ENCODE peak calls at places on chromosomes 6 and 20, in four cellular contexts. One of them, this sample, is unnamed.

GRCh38 chr20:40120827-40121226 is 568.2 kb downstream of the MAFB start:
- DNase-seq in heart left ventricle: no peak
- DNase-seq in retina: no peak
- DNase-seq in pons: no peak
- DNase-seq in this sample: no peak

GRCh38 chr6:39381535-39382140 is 59.1 kb upstream of the KCNK16 start:
- DNase-seq in pons: no peak
- DNase-seq in heart left ventricle: no peak
- DNase-seq in retina: no peak
- DNase-seq in this sample: no peak

GRCh38 chr6:106568518-106568917 is 60.8 kb downstream of the RTN4IP1 start:
- DNase-seq in pons: no peak
- DNase-seq in heart left ventricle: no peak
- DNase-seq in retina: no peak
- DNase-seq in this sample: no peak

GRCh38 chr6:7257521-7258230 is 55.3 kb downstream of the SSR1 start:
- DNase-seq in retina: no peak
- DNase-seq in heart left ventricle: peak; percentile 42
- DNase-seq in pons: no peak
- DNase-seq in this sample: no peak

GRCh38 chr6:63441266-63441956 is 121.6 kb upstream of the LGSN start:
- DNase-seq in pons: no peak
- DNase-seq in retina: no peak
- DNase-seq in heart left ventricle: no peak
- DNase-seq in this sample: no peak

GRCh38 chr6:90131614-90132423 is 164.8 kb downstream of the BACH2 start:
- DNase-seq in heart left ventricle: no peak
- DNase-seq in pons: peak; percentile 28
- DNase-seq in retina: no peak
- DNase-seq in this sample: no peak

GRCh38 chr6:138588805-138589434 is 89.6 kb upstream of the NHSL1 start:
- DNase-seq in heart left ventricle: no peak
- DNase-seq in pons: peak; percentile 82
- DNase-seq in retina: peak; percentile 84
- DNase-seq in this sample: peak; percentile 49

GRCh38 chr6:1464796-1465348 is 75.5 kb downstream of the FOXF2 start:
- DNase-seq in pons: no peak
- DNase-seq in retina: no peak
- DNase-seq in heart left ventricle: no peak
- DNase-seq in this sample: no peak

GRCh38 chr6:81814365-81815109 is 62.1 kb upstream of the TENT5A start:
- DNase-seq in retina: no peak
- DNase-seq in heart left ventricle: no peak
- DNase-seq in pons: peak; percentile 21
- DNase-seq in this sample: no peak

GRCh38 chr6:3035397-3035796 is 32.9 kb upstream of the RIPK1 start:
- DNase-seq in pons: no peak
- DNase-seq in heart left ventricle: no peak
- DNase-seq in retina: no peak
- DNase-seq in this sample: no peak

GRCh38 chr6:150537481-150537880 is 62.2 kb upstream of the PLEKHG1 start:
- DNase-seq in pons: peak; percentile 88
- DNase-seq in retina: no peak
- DNase-seq in heart left ventricle: no peak
- DNase-seq in this sample: no peak

GRCh38 chr20:25058051-25058796 is at the start of gene ACSS1:
- DNase-seq in heart left ventricle: peak; percentile 87
- DNase-seq in pons: peak; percentile 44
- DNase-seq in retina: peak; percentile 69
- DNase-seq in this sample: peak; percentile 69

GRCh38 chr6:81086931-81087330 is 665.5 kb downstream of the TENT5A start:
- DNase-seq in heart left ventricle: no peak
- DNase-seq in pons: no peak
- DNase-seq in retina: no peak
- DNase-seq in this sample: no peak

GRCh38 chr20:54179946-54180345 is 6.2 kb upstream of the CYP24A1 start:
- DNase-seq in retina: no peak
- DNase-seq in pons: no peak
- DNase-seq in heart left ventricle: no peak
- DNase-seq in this sample: no peak

GRCh38 chr6:6723792-6724318 is 135.3 kb downstream of the LY86 start:
- DNase-seq in retina: no peak
- DNase-seq in heart left ventricle: no peak
- DNase-seq in pons: peak; percentile 50
- DNase-seq in this sample: no peak

GRCh38 chr20:11799131-11799800 is 118.4 kb upstream of the BTBD3 start:
- DNase-seq in pons: no peak
- DNase-seq in retina: peak; percentile 23
- DNase-seq in heart left ventricle: no peak
- DNase-seq in this sample: no peak

GRCh38 chr6:129617986-129618385 is 92.0 kb downstream of the ARHGAP18 start:
- DNase-seq in heart left ventricle: no peak
- DNase-seq in retina: no peak
- DNase-seq in pons: no peak
- DNase-seq in this sample: no peak

GRCh38 chr6:139030211-139030530 is 1.6 kb downstream of the ABRACL start:
- DNase-seq in heart left ventricle: no peak
- DNase-seq in pons: no peak
- DNase-seq in retina: no peak
- DNase-seq in this sample: no peak

GRCh38 chr6:128520436-128521301 is at the start of gene PTPRK:
- DNase-seq in heart left ventricle: peak; percentile 96
- DNase-seq in retina: peak; percentile 96
- DNase-seq in pons: peak; percentile 93
- DNase-seq in this sample: peak; percentile 93

GRCh38 chr6:50804283-50804682 is 14.4 kb upstream of the TFAP2B start:
- DNase-seq in retina: no peak
- DNase-seq in pons: no peak
- DNase-seq in heart left ventricle: no peak
- DNase-seq in this sample: no peak

GRCh38 chr20:2167122-2167521 is 65.5 kb downstream of the STK35 start:
- DNase-seq in retina: no peak
- DNase-seq in heart left ventricle: no peak
- DNase-seq in pons: no peak
- DNase-seq in this sample: no peak

GRCh38 chr20:48875914-48876240 is 45.6 kb upstream of the ARFGEF2 start:
- DNase-seq in heart left ventricle: no peak
- DNase-seq in pons: no peak
- DNase-seq in retina: no peak
- DNase-seq in this sample: no peak

GRCh38 chr20:10427060-10427692 is 6.8 kb downstream of the MKKS start:
- DNase-seq in pons: peak; percentile 74
- DNase-seq in retina: peak; percentile 37
- DNase-seq in heart left ventricle: peak; percentile 69
- DNase-seq in this sample: peak; percentile 84

GRCh38 chr6:140812636-140813035 is 1320.1 kb upstream of the GJE1 start:
- DNase-seq in retina: no peak
- DNase-seq in pons: no peak
- DNase-seq in heart left ventricle: no peak
- DNase-seq in this sample: no peak

GRCh38 chr20:38294334-38294592 is 9.7 kb upstream of the BPI start:
- DNase-seq in heart left ventricle: no peak
- DNase-seq in pons: no peak
- DNase-seq in retina: no peak
- DNase-seq in this sample: no peak

GRCh38 chr6:39688494-39688893 is 36.7 kb downstream of the KIF6 start:
- DNase-seq in retina: no peak
- DNase-seq in heart left ventricle: no peak
- DNase-seq in pons: no peak
- DNase-seq in this sample: no peak

GRCh38 chr20:61877331-61877730 is 188.3 kb downstream of the TAF4 start:
- DNase-seq in pons: no peak
- DNase-seq in heart left ventricle: no peak
- DNase-seq in retina: no peak
- DNase-seq in this sample: no peak

GRCh38 chr20:31846793-31847138 is 1.4 kb upstream of the FOXS1 start:
- DNase-seq in retina: no peak
- DNase-seq in pons: no peak
- DNase-seq in heart left ventricle: no peak
- DNase-seq in this sample: no peak

GRCh38 chr20:54218470-54218869 is 10.6 kb downstream of the PFDN4 start:
- DNase-seq in retina: no peak
- DNase-seq in pons: no peak
- DNase-seq in heart left ventricle: no peak
- DNase-seq in this sample: no peak

GRCh38 chr20:33850159-33850558 is 39.0 kb downstream of the CHMP4B start:
- DNase-seq in pons: no peak
- DNase-seq in retina: no peak
- DNase-seq in heart left ventricle: no peak
- DNase-seq in this sample: no peak

This sample was measured in adrenal gland.